ENCODE peak calls at places on chromosome 12, in four cellular contexts. E is mesothelial cell of epicardium, A is A673, J is fibroblast of pulmonary artery. V is an unnamed sample.

GRCh38 chr12:9118161-9118560 is 2.4 kb upstream of the A2M start:
- DNase-seq in A (no peak), E (no peak), J (no peak), V (peak; percentile 12)

GRCh38 chr12:130971871-130972588 is 18.3 kb downstream of the ADGRD1 start:
- DNase-seq in E (no peak), A (no peak), J (no peak), V (no peak)

GRCh38 chr12:5965950-5966383 is 20.9 kb upstream of the ANO2 start:
- DNase-seq in J (peak; percentile 54), A (peak; percentile 73), E (peak; percentile 74), V (peak; percentile 19)

GRCh38 chr12:30420561-30420960 is 275.1 kb downstream of the IPO8 start:
- DNase-seq in J (peak; percentile 65), A (no peak), E (no peak), V (peak; percentile 65)

GRCh38 chr12:83092101-83092500 is 405.4 kb downstream of the TMTC2 start:
- DNase-seq in A (peak; percentile 70), E (no peak), J (no peak), V (no peak)

GRCh38 chr12:62781136-62781880 is 153.6 kb downstream of the PPM1H start:
- DNase-seq in E (no peak), J (no peak), A (no peak), V (no peak)

GRCh38 chr12:52524898-52525591 is 4.9 kb upstream of the KRT5 start:
- DNase-seq in E (peak; percentile 34), J (no peak), A (no peak), V (peak; percentile 84)

GRCh38 chr12:33690562-33690961 is 250.9 kb upstream of the SYT10 start:
- DNase-seq in A (no peak), E (no peak), J (no peak), V (no peak)

DNA sequence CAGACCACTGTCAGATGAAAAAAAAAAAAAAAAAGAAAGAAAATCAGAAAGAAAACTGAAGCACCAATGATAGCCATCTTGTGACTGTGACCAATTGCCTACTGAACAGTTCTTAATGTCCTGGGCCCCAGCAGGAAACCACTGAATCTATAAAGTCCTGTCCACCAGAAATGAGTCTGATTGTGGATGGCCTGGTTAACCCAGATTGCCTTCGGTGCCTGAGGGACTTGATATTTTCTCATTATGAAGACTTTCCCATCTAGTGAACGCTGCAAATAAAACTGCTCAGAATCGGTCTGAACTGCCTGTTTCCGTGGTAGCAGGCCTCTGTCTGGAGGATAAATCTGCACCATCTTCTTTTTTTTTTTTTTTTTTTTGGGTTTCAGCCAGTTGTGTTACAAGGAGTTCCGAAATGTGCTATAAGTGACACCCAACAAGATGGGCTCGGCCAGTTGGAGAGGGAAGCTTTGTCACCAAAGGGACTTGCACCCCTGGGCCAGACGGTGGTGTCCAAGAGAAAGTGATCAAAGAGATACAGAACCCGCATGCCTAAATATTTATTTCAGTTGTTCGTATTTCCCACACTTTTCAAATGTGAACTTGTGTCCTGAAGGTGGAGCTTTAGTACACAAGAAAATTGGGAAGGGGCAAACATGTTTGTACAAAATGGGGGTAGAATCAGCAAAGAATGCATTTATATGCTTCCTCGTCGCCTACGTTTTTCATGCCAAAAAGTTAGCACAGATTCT is 3.0 kb upstream of the PLXNC1 start:
- DNase-seq in J (peak; percentile 74), E (no peak), A (peak; percentile 70), V (peak; percentile 21)
- TF ChIP-seq CTCF in J (peak; percentile 53), E (peak; percentile 34), A (peak; percentile 62), V (peak; percentile 2)

GRCh38 chr12:108516511-108517275 is 1.6 kb downstream of the FICD start:
- DNase-seq in E (no peak), A (no peak), J (peak; percentile 8), V (no peak)
- TF ChIP-seq CTCF in E (no peak), A (peak; percentile 25), J (no peak), V (no peak)

DNA sequence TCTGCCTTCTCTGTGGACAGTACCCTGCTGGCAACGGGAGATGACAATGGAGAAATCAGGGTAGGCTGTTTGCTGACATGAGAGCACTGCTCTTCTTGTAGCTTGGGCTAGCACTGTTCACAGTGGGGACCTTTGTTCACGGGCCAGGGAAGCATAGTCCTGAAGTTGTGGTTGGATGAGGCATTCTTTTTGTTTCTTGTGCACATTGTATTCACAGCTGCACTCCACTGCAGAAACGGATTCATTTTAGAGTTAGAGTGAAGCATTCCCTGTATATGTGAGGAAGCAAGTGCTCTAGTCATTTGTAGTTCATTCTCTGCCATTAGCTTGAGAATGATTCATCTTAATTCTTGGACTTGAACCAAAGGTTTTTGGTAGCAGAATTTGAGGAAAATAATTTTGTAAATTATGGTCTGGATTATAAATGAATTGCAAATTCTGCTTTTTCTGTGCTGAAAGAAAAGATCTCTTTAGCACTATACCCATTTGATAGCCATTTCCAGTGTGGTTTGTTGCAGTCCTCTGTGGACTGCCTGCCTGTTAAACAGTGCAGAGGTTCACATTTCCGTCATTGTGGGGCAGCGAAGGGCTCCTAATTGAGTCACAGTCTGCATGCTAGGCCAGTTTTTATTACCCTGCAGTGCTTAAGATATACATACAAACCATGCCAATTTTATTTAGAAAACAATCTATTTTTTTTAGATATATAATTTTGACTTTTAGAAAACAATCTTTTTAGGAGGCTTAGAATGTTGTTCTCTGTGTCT is 80.6 kb downstream of the APAF1 start:
- DNase-seq in A (peak; percentile 61), J (peak; percentile 70), E (peak; percentile 59), V (peak; percentile 45)
- TF ChIP-seq CTCF in A (peak; percentile 62), J (peak; percentile 63), E (peak; percentile 22), V (peak; percentile 44)

GRCh38 chr12:88982694-88983093 is 369.6 kb downstream of the DUSP6 start:
- DNase-seq in J (no peak), A (no peak), E (no peak), V (no peak)

GRCh38 chr12:88973998-88974397 is 378.3 kb downstream of the DUSP6 start:
- DNase-seq in J (no peak), E (no peak), A (no peak), V (no peak)

GRCh38 chr12:88977115-88977514 is 375.2 kb downstream of the DUSP6 start:
- DNase-seq in A (no peak), J (no peak), E (no peak), V (no peak)
- TF ChIP-seq CTCF in A (no peak), J (no peak), E (no peak), V (no peak)

GRCh38 chr12:117352883-117353282 is 8.5 kb downstream of the NOS1 start:
- DNase-seq in J (no peak), A (no peak), E (no peak), V (no peak)

GRCh38 chr12:117352260-117352659 is 9.2 kb downstream of the NOS1 start:
- DNase-seq in A (peak; percentile 74), E (no peak), J (no peak), V (no peak)

GRCh38 chr12:117344716-117345115 is 16.7 kb downstream of the NOS1 start:
- DNase-seq in E (no peak), J (no peak), A (no peak), V (peak; percentile 83)

GRCh38 chr12:117347588-117347987 is 13.8 kb downstream of the NOS1 start:
- DNase-seq in A (no peak), E (no peak), J (no peak), V (peak; percentile 50)

GRCh38 chr12:117350140-117350539 is 11.3 kb downstream of the NOS1 start:
- DNase-seq in E (no peak), A (no peak), J (no peak), V (peak; percentile 84)
- TF ChIP-seq CTCF in E (no peak), A (no peak), J (no peak), V (no peak)